ENCODE peak calls at places on chromosomes 3 and 15, in five cellular contexts. P is effector CD4-positive, alpha-beta T cell; X is uterus; Y is left lung; S is fibroblast of mammary gland. D is an unnamed sample.

GRCh38 chr15:63197626-63198025 is 8.2 kb downstream of the RAB8B start:
- DNase-seq in P (no peak), X (no peak), Y (no peak), S (no peak), D (no peak)

GRCh38 chr3:36166477-36166876 is 213.8 kb upstream of the STAC start:
- DNase-seq in P (no peak), X (no peak), Y (no peak), S (peak), D (peak)

GRCh38 chr15:27844018-27844666 is 255.0 kb downstream of the OCA2 start:
- DNase-seq in P (no peak), X (no peak), Y (no peak), S (peak), D (peak)

GRCh38 chr3:41234823-41235722 is 35.8 kb downstream of the CTNNB1 start:
- DNase-seq in P (no peak), X (no peak), Y (no peak), S (peak), D (no peak)

GRCh38 chr3:57228734-57229505 is 1.4 kb downstream of the APPL1 start:
- DNase-seq in P (no peak), X (no peak), Y (no peak), S (peak), D (peak)

GRCh38 chr15:68682906-68683490 is 104.2 kb downstream of the CORO2B start:
- DNase-seq in P (no peak), X (peak), Y (no peak), S (no peak), D (no peak)

GRCh38 chr3:147925272-147925671 is 516.1 kb downstream of the ZIC1 start:
- DNase-seq in P (no peak), X (no peak), Y (no peak), S (no peak), D (no peak)

GRCh38 chr3:39251576-39251975 is 28.3 kb downstream of the CX3CR1 start:
- DNase-seq in P (no peak), X (no peak), Y (no peak), S (no peak), D (no peak)

GRCh38 chr15:78054971-78055370 is 22.5 kb downstream of the TBC1D2B start:
- DNase-seq in P (no peak), X (no peak), Y (no peak), S (no peak), D (no peak)

GRCh38 chr15:81184188-81184587 is 12.5 kb upstream of the IL16 start:
- DNase-seq in P (no peak), X (no peak), Y (no peak), S (peak), D (no peak)

GRCh38 chr3:102378216-102378615 is 56.6 kb upstream of the ZPLD1 start:
- DNase-seq in P (no peak), X (no peak), Y (no peak), S (no peak), D (no peak)

GRCh38 chr15:82942691-82943090 is 9.8 kb downstream of the HOMER2 start:
- DNase-seq in P (no peak), X (no peak), Y (peak), S (peak), D (no peak)

GRCh38 chr15:67083135-67083766 is 17.8 kb downstream of the SMAD3 start:
- DNase-seq in P (no peak), X (no peak), Y (no peak), S (peak), D (no peak)

GRCh38 chr3:142028174-142028833 is 121.0 kb downstream of the TFDP2 start:
- DNase-seq in P (peak), X (peak), Y (no peak), S (peak), D (no peak)